ENCODE peak calls at places on chromosomes 16 and 17, in ten cellular contexts. C is endodermal cell, O is testis, H is psoas muscle, Y is IMR-90, L is PC-9, Z is foreskin fibroblast, Q is GM23338, F is thyroid gland, K is ascending aorta. E is an unnamed sample.

GRCh38 chr17:70865993-70866804 is 696.9 kb downstream of the KCNJ2 start:
- DNase-seq in Q (no peak), O (no peak), H (no peak), Y (no peak), Z (no peak), K (no peak), F (no peak), L (no peak), C (no peak), E (no peak)

GRCh38 chr17:38660097-38661026 is 14.4 kb downstream of the EPOP start:
- DNase-seq in Q (no peak), Y (no peak), H (no peak), Z (no peak), F (peak), K (no peak), L (no peak), C (peak), O (no peak), E (no peak)

GRCh38 chr16:3878610-3879009 is 1.9 kb downstream of the CREBBP start:
- DNase-seq in Z (no peak), O (peak), L (no peak), F (no peak), K (no peak), Y (peak), Q (no peak), H (no peak), C (no peak), E (no peak)

GRCh38 chr17:16380640-16381495 is at the start of gene UBB:
- DNase-seq in K (peak), Z (peak), L (peak), H (peak), Y (peak), C (peak), F (peak), O (peak), Q (peak), E (peak)

GRCh38 chr17:80413771-80414507 is 1.0 kb upstream of the ENDOV start:
- DNase-seq in H (no peak), Z (no peak), K (no peak), L (no peak), Y (no peak), C (no peak), Q (no peak), F (no peak), O (no peak), E (no peak)

GRCh38 chr16:67442581-67443255 is 11.8 kb downstream of the HSD11B2 start:
- DNase-seq in O (no peak), C (no peak), H (no peak), F (peak), Q (no peak), Z (no peak), K (no peak), L (peak), Y (no peak), E (no peak)

GRCh38 chr16:9370071-9370491 is 278.6 kb downstream of the HAPSTR1 start:
- DNase-seq in K (no peak), Z (no peak), H (no peak), Q (peak), C (peak), Y (no peak), L (no peak), F (no peak), O (no peak), E (no peak)

GRCh38 chr16:12805091-12805490 is 1.4 kb upstream of the CPPED1 start:
- DNase-seq in F (no peak), Z (no peak), K (no peak), L (no peak), C (no peak), H (no peak), O (no peak), Y (no peak), Q (no peak), E (no peak)

GRCh38 chr17:880871-881269 is 98.7 kb downstream of the NXN start:
- DNase-seq in F (no peak), H (no peak), L (no peak), C (no peak), Z (no peak), Q (no peak), Y (no peak), O (no peak), K (no peak), E (no peak)

GRCh38 chr17:51298508-51299371 is 38.4 kb downstream of the UTP18 start:
- DNase-seq in Q (peak), Z (peak), O (no peak), K (no peak), Y (peak), F (peak), H (no peak), C (peak), L (no peak), E (peak)

GRCh38 chr17:48644910-48645557 is 18.9 kb upstream of the HOXB9 start:
- DNase-seq in H (no peak), Z (no peak), Q (peak), L (no peak), Y (no peak), K (no peak), O (no peak), C (peak), F (no peak), E (no peak)

GRCh38 chr17:17499402-17500145 is 3.4 kb upstream of the RASD1 start:
- DNase-seq in K (no peak), H (peak), O (no peak), F (no peak), Q (no peak), L (no peak), C (no peak), Y (no peak), Z (no peak), E (no peak)

GRCh38 chr16:47644661-47645060 is 183.5 kb downstream of the PHKB start:
- DNase-seq in K (no peak), L (no peak), O (no peak), C (no peak), Q (no peak), F (no peak), Y (peak), H (no peak), Z (no peak), E (no peak)

GRCh38 chr17:8894189-8894611 is 26.7 kb upstream of the PIK3R6 start:
- DNase-seq in C (peak), K (no peak), H (no peak), F (no peak), Y (no peak), Z (no peak), L (no peak), Q (peak), O (no peak), E (no peak)

GRCh38 chr17:63834431-63835166 is 7.1 kb upstream of the FTSJ3 start:
- DNase-seq in H (peak), Z (peak), L (peak), C (peak), Q (peak), O (peak), F (peak), Y (peak), K (no peak), E (peak)

GRCh38 chr17:36550491-36551417 is 6.0 kb downstream of the GGNBP2 start:
- DNase-seq in Y (no peak), H (no peak), C (no peak), Z (no peak), K (no peak), O (no peak), L (no peak), F (no peak), Q (no peak), E (no peak)

GRCh38 chr16:50846511-50846910 is 104.6 kb downstream of the CYLD start:
- DNase-seq in Y (no peak), F (no peak), O (no peak), K (no peak), H (no peak), Z (no peak), L (no peak), C (no peak), Q (no peak), E (no peak)

GRCh38 chr16:66275795-66276428 is 90.6 kb upstream of the CDH5 start:
- DNase-seq in H (no peak), L (peak), O (peak), Q (peak), K (no peak), Y (peak), F (peak), C (peak), Z (no peak), E (peak)

GRCh38 chr17:48006936-48007703 is 30.5 kb downstream of the COPZ2 start:
- DNase-seq in Q (no peak), Y (no peak), Z (no peak), F (no peak), O (no peak), H (no peak), K (no peak), C (no peak), L (no peak), E (no peak)

GRCh38 chr17:2137342-2138098 is 82.6 kb downstream of the HIC1 start:
- DNase-seq in H (no peak), Q (peak), C (peak), L (no peak), F (peak), Z (peak), K (no peak), O (no peak), Y (peak), E (peak)

GRCh38 chr17:43665387-43666101 is 3.8 kb upstream of the MEOX1 start:
- DNase-seq in Z (no peak), Q (no peak), L (no peak), K (no peak), F (no peak), C (peak), H (peak), Y (no peak), O (no peak), E (no peak)

GRCh38 chr17:58806046-58806445 is 50.4 kb downstream of the PPM1E start:
- DNase-seq in Y (no peak), L (no peak), F (no peak), Q (no peak), Z (no peak), H (no peak), K (no peak), O (no peak), C (no peak), E (no peak)

GRCh38 chr17:13931752-13932477 is 137.4 kb upstream of the COX10 start:
- DNase-seq in L (no peak), K (peak), Y (peak), H (peak), O (peak), F (no peak), C (no peak), Z (peak), Q (peak), E (peak)

GRCh38 chr16:86401119-86401518 is 109.2 kb upstream of the FOXF1 start:
- DNase-seq in Y (no peak), C (no peak), H (no peak), Q (no peak), F (no peak), L (no peak), O (no peak), Z (no peak), K (no peak), E (no peak)

GRCh38 chr17:10875411-10875810 is 37.5 kb upstream of the PIRT start:
- DNase-seq in C (peak), Y (no peak), H (no peak), K (no peak), L (no peak), Q (peak), O (peak), F (peak), Z (no peak), E (peak)

GRCh38 chr16:81366316-81366932 is 51.7 kb downstream of the GAN start:
- DNase-seq in Y (peak), H (no peak), O (no peak), F (no peak), L (no peak), K (no peak), Q (peak), C (no peak), Z (peak), E (peak)

GRCh38 chr17:79401704-79402075 is 209.2 kb downstream of the RBFOX3 start:
- DNase-seq in F (no peak), K (no peak), Z (no peak), Q (no peak), O (no peak), L (no peak), H (no peak), Y (no peak), C (no peak), E (no peak)

GRCh38 chr17:41810659-41811548 is 845 bp downstream of the P3H4 start:
- DNase-seq in Q (peak), L (no peak), K (no peak), Y (no peak), C (peak), F (peak), Z (no peak), H (no peak), O (no peak), E (no peak)

GRCh38 chr17:6953689-6954088 is 42.2 kb upstream of the ALOX12 start:
- DNase-seq in C (no peak), H (no peak), K (no peak), L (no peak), Y (no peak), Z (no peak), Q (no peak), O (no peak), F (no peak), E (no peak)

GRCh38 chr16:15780805-15781204 is 76.0 kb downstream of the MYH11 start:
- DNase-seq in Q (no peak), C (no peak), F (no peak), K (no peak), Z (no peak), L (no peak), O (no peak), Y (no peak), H (no peak), E (no peak)

GRCh38 chr16:87653234-87653633 is 50.9 kb downstream of the JPH3 start:
- DNase-seq in C (peak), Y (peak), L (no peak), K (no peak), Q (peak), Z (no peak), H (no peak), F (no peak), O (no peak), E (no peak)
- TF ChIP-seq CTCF in C (peak), Y (peak), L (peak), K (no peak), Q (peak), Z (peak), H (no peak), F (no peak), O (no peak), E (peak)

GRCh38 chr17:83198366-83199341 is 119.2 kb downstream of the METRNL start:
- DNase-seq in O (peak), L (no peak), H (peak), C (no peak), Z (no peak), F (peak), K (peak), Y (no peak), Q (no peak), E (no peak)
- H3K4me3 ChIP-seq in O (no peak), L (no peak), H (no peak), C (no peak), Z (no peak), F (no peak), K (no peak), Y (no peak), Q (no peak), E (no peak)

DNA sequence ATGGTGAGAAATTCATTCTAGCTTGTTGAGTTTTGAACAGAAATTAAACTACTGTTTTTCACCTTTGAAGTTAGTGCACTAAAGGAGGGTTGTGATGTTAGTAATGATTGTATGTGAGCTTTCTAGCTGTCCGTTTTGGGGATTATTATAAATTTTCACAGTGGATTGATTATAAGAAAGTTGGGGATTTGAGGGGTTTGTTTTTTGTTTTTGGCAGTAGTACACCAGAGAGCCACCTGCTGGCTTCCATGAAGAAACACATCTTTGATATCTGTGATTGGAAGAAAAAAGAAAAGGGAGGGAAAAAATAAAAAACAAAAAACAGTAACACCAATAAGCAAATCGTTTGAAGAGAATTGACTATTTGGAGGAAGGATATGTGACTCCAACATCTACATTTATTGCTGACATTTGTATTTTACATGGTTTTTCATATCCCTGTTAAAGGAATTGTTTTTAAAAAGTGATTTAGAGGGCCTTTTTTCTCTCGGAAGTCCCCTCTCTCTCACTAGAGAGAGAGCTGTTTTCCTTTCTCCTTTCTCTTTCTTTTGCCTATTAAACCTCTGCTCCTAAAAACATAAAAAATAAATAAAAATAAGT is 1469.5 kb upstream of the GOT2 start:
- DNase-seq in Y (peak), K (no peak), L (no peak), F (no peak), H (no peak), O (no peak), Q (peak), Z (peak), C (no peak), E (no peak)
- TF ChIP-seq CTCF in Y (peak), K (peak), L (peak), F (no peak), H (no peak), O (no peak), Q (peak), Z (peak), C (peak), E (peak)

DNA sequence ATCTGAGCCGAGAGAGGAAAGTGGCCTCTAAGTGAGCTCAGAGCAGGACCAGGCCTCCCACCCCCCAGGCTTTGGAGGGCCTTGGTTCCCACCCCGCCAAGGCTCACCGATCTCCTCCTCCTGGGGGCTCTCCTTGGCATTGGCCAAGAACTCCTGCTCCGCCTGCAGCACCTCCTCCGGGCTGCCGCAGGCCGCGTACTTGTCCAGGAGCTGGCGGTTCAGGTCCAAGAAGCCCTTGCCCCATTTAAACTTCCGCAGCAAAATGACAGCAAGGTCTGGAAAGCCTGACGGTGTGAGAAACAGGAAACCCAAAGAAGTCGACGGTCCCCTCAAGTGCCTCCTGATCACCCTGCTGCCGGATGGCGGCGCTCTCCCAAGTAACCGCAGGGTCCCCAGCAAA is 1.7 kb downstream of the TSR3 start:
- DNase-seq in L (no peak), C (no peak), K (no peak), Y (no peak), O (no peak), F (no peak), Q (no peak), H (no peak), Z (no peak), E (no peak)
- H3K4me3 ChIP-seq in L (no peak), C (no peak), K (no peak), Y (no peak), O (no peak), F (no peak), Q (no peak), H (no peak), Z (no peak), E (no peak)

DNA sequence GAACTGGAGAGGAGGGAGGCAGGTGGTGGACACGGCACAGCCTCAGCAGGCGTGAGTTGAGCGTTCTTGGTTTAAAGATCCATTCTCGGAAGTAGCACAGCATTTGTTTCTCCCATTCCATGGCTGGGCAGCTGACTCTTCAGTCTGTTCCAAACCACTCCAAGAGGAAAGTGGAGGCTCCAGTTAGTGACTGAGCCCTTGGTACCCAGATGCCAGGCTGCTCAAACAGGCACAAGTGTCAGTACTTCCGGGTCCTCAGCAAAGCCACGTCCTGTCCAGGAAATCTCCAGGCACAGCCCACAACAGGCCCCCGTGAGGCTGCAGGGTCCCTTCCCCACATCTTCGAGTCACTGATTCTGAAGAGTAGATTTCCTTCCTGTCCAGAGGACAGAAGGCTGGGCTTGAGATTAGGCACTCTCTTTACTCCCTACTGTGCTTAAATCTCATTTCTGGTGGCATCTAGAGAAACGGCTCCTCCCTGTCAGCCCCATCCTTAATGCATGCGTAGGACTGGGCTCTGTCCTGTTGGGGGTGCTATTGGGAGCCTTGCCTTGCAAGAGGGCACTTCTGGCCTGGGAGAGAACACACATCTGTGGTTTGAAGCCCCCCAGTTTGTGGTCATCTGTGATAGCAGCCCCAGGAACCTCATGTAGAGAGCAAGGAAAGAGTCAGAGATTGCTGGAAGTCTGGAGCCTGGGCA is 39.7 kb upstream of the NAT9 start:
- DNase-seq in H (no peak), Y (no peak), K (no peak), L (no peak), F (peak), O (no peak), C (peak), Q (peak), Z (no peak), E (no peak)
- TF ChIP-seq CTCF in H (no peak), Y (peak), K (no peak), L (no peak), F (no peak), O (no peak), C (peak), Q (peak), Z (no peak), E (peak)